ENCODE peak calls at places on chromosomes 5 and 9, in eight cellular contexts. S is tibial artery; U is NCI-H1105 treated with DMSO at 0.1 percent for 48 hours; O is activated CD8-positive, alpha-beta T cell treated with anti-CD3 and anti-CD28 coated beads, Interleukin-2, amount 10 ng/mL, durations not matched to agents 7 days and 5 days; K is gastrocnemius medialis; J is PC-3; Q is putamen; A is MM.1S. W is an unnamed sample.

GRCh38 chr5:132182366-132183040 is 45.1 kb downstream of the P4HA2 start:
- DNase-seq in S (no peak), U (no peak), O (no peak), K (no peak), J (no peak), Q (no peak), A (no peak), W (no peak)

GRCh38 chr9:4656621-4657020 is 5.5 kb upstream of the PLPP6 start:
- DNase-seq in S (no peak), U (no peak), O (no peak), K (no peak), J (no peak), Q (no peak), A (no peak), W (no peak)

GRCh38 chr9:130304643-130305042 is 39.1 kb downstream of the HMCN2 start:
- DNase-seq in S (no peak), U (no peak), O (no peak), K (no peak), J (no peak), Q (no peak), A (no peak), W (no peak)

GRCh38 chr5:89277791-89278190 is 394.8 kb upstream of the MEF2C start:
- DNase-seq in S (no peak), U (no peak), O (no peak), K (no peak), J (peak), Q (no peak), A (no peak), W (no peak)

GRCh38 chr5:179228341-179229121 is 116.7 kb downstream of the ADAMTS2 start:
- DNase-seq in S (peak), U (no peak), O (no peak), K (no peak), J (no peak), Q (no peak), A (no peak), W (no peak)

GRCh38 chr5:138545919-138546562 is 3.0 kb upstream of the ETF1 start:
- DNase-seq in S (no peak), U (no peak), O (no peak), K (no peak), J (no peak), Q (no peak), A (no peak), W (no peak)

GRCh38 chr5:178234753-178235599 is 2.4 kb upstream of the PHYKPL start:
- DNase-seq in S (no peak), U (peak), O (peak), K (no peak), J (peak), Q (peak), A (peak), W (peak)

GRCh38 chr5:31537856-31538255 is 5.8 kb downstream of the C5orf22 start:
- DNase-seq in S (no peak), U (no peak), O (no peak), K (no peak), J (no peak), Q (no peak), A (no peak), W (no peak)

GRCh38 chr5:107809201-107810034 is 138.7 kb upstream of the EFNA5 start:
- DNase-seq in S (no peak), U (no peak), O (no peak), K (no peak), J (no peak), Q (no peak), A (no peak), W (peak)

GRCh38 chr5:132265336-132266030 is 8.0 kb downstream of the PDLIM4 start:
- DNase-seq in S (peak), U (no peak), O (no peak), K (no peak), J (peak), Q (no peak), A (no peak), W (no peak)

GRCh38 chr9:90547896-90548295 is 94.7 kb downstream of the DIRAS2 start:
- DNase-seq in S (no peak), U (no peak), O (no peak), K (no peak), J (peak), Q (no peak), A (no peak), W (no peak)

GRCh38 chr9:105385372-105385985 is 62.4 kb upstream of the FSD1L start:
- DNase-seq in S (no peak), U (no peak), O (peak), K (peak), J (no peak), Q (peak), A (peak), W (no peak)

W was measured in NCI-H2171 treated with DMSO at 0.1 percent for 48 hours.